ENCODE peak calls at places on chromosomes 11 and 22, in seven cellular contexts. F is stomach, U is left lung, S is ascending aorta, J is cardiac muscle cell, V is left ventricle myocardium inferior, N is PC-9. L is an unnamed sample. For H3K27me3, the result is how much of the 10 kb centered on the place peaks cover.

GRCh38 chr11:72338741-72339140 is 94.8 kb upstream of the PHOX2A start:
- DNase-seq in F (no peak), S (no peak), U (no peak), N (no peak), V (no peak), J (no peak), L (no peak)

GRCh38 chr22:19571207-19571795 is 47.1 kb upstream of the CLDN5 start:
- DNase-seq in V (no peak), J (peak), F (no peak), S (no peak), U (no peak), N (no peak), L (no peak)

GRCh38 chr11:79173615-79174014 is 267.2 kb downstream of the TENM4 start:
- DNase-seq in F (no peak), S (no peak), J (peak), V (no peak), N (no peak), U (no peak), L (peak)

GRCh38 chr11:70456921-70457532 is 58.7 kb downstream of the CTTN start:
- DNase-seq in N (no peak), U (no peak), V (no peak), S (no peak), F (no peak), J (peak), L (no peak)

GRCh38 chr22:28051091-28051786 is 132.2 kb upstream of the PITPNB start:
- DNase-seq in V (no peak), F (no peak), N (no peak), S (no peak), J (no peak), U (no peak), L (no peak)

GRCh38 chr11:101043940-101044339 is 85.7 kb downstream of the PGR start:
- DNase-seq in J (no peak), V (no peak), F (no peak), N (no peak), U (no peak), S (no peak), L (no peak)

GRCh38 chr11:3855808-3856491 is 486 bp downstream of the STIM1 start:
- DNase-seq in N (peak), U (peak), V (peak), S (peak), F (peak), J (no peak), L (no peak)

GRCh38 chr22:28129319-28129962 is 210.4 kb upstream of the PITPNB start:
- DNase-seq in U (peak), N (no peak), F (no peak), S (no peak), V (no peak), J (no peak), L (no peak)

GRCh38 chr11:98955551-98955950 is 65.2 kb upstream of the CNTN5 start:
- DNase-seq in J (no peak), F (no peak), U (no peak), N (no peak), V (no peak), S (no peak), L (no peak)

GRCh38 chr11:20035701-20036601 is 124.3 kb downstream of the DBX1 start:
- DNase-seq in F (no peak), V (no peak), N (peak), U (no peak), J (peak), S (no peak), L (no peak)

GRCh38 chr22:50244420-50245213 is at the start of gene TUBGCP6:
- DNase-seq in V (peak), N (peak), U (peak), F (peak), J (peak), S (peak), L (peak)

GRCh38 chr11:10770626-10771254 is 19.7 kb downstream of the CTR9 start:
- DNase-seq in V (peak), N (peak), S (no peak), J (peak), U (no peak), F (peak), L (peak)

GRCh38 chr22:49676230-49676629 is 151.4 kb downstream of the BRD1 start:
- DNase-seq in V (no peak), U (no peak), F (no peak), S (no peak), J (no peak), N (no peak), L (no peak)

GRCh38 chr11:108870373-108871020 is 205.6 kb downstream of the DDX10 start:
- DNase-seq in S (no peak), N (no peak), U (no peak), J (peak), V (no peak), F (no peak), L (no peak)

DNA sequence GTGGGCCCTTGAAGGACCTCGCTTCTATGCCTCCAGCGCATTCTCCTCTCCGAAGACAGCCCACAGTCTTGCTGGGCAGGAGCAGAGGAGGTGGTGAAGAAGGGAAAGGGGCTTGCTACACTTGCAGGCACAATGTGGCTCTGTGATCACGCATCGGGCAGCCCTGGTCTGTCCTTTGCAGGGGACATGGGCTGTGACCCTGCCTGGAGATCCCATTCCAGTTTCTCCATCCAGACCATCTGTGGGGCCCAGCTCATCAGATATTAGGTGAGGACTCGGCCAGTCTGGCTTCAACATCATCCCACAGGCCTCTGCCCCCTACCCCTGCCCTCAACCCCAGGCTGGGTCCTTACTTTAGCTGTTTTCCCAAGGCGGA is 786 bp downstream of the APOA1 start:
- DNase-seq in N (no peak), F (no peak), V (no peak), J (no peak), U (no peak), S (no peak), L (no peak)
- H3K27ac ChIP-seq in N (no peak), F (no peak), V (peak), J (peak), U (peak), S (peak), L (peak)

GRCh38 chr22:26674211-26675190 is 17.1 kb downstream of the MIAT start:
- DNase-seq in U (no peak), S (no peak), N (no peak), V (no peak), J (no peak), F (no peak), L (no peak)
- TF ChIP-seq CTCF in U (no peak), S (no peak), N (no peak), V (no peak), J (no peak), F (no peak), L (no peak)

GRCh38 chr11:43638717-43639116 is 41.8 kb upstream of the HSD17B12 start:
- DNase-seq in V (no peak), N (no peak), J (no peak), F (no peak), U (no peak), S (no peak), L (no peak)

GRCh38 chr11:43639224-43639623 is 41.3 kb upstream of the HSD17B12 start:
- DNase-seq in F (no peak), V (no peak), J (no peak), N (no peak), U (no peak), S (no peak), L (no peak)

GRCh38 chr11:43643898-43644625 is 36.5 kb upstream of the HSD17B12 start:
- DNase-seq in V (peak), S (peak), F (peak), N (peak), J (peak), U (peak), L (peak)

GRCh38 chr11:43644626-43645299 is 35.8 kb upstream of the HSD17B12 start:
- DNase-seq in F (no peak), J (peak), S (no peak), U (no peak), N (no peak), V (no peak), L (no peak)

GRCh38 chr11:43639920-43640319 is 40.6 kb upstream of the HSD17B12 start:
- DNase-seq in J (no peak), U (no peak), N (no peak), F (no peak), S (no peak), V (no peak), L (no peak)
- H3K27me3 ChIP-seq in J (under half), U (half or more), N (under half), F (under half), S (under half), V (half or more), L (under half)

GRCh38 chr11:95229199-95230053 is 1.6 kb downstream of the SESN3 start:
- DNase-seq in F (no peak), J (peak), V (no peak), N (no peak), U (no peak), S (no peak), L (no peak)
- H3K27ac ChIP-seq in F (peak), J (peak), V (peak), N (no peak), U (peak), S (no peak), L (peak)

DNA sequence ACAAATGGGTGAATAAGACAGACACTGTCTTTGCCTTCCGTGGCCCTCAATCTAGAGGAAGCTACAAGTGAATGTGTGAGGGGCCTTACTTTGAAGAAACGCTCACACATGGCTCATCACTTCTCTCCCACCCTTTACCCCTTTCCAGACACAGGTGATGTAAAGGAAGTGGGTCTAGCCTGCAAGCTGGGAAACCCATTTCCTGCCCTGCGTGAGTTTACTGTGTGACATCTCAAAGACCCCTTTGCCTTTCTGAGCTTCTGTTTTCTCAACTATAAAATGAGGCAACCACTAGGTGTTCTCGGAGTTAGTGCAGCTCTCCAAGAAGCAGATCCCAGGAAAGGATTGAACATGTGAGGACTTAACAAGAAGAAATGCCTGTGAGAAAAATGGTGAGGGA is 43.1 kb upstream of the LMO2 start:
- DNase-seq in F (no peak), U (no peak), N (no peak), J (no peak), S (no peak), V (no peak), L (no peak)
- TF ChIP-seq CTCF in F (no peak), U (no peak), N (no peak), J (no peak), S (no peak), V (no peak), L (no peak)

GRCh38 chr11:75238595-75239245 is 1.9 kb upstream of the TPBGL start:
- DNase-seq in F (peak), U (no peak), J (no peak), N (no peak), S (no peak), V (no peak), L (no peak)
- H3K27me3 ChIP-seq in F (under half), U (half or more), J (half or more), N (under half), S (under half), V (half or more), L (under half)

GRCh38 chr22:35971418-35972119 is 57.1 kb downstream of the RBFOX2 start:
- DNase-seq in V (no peak), N (no peak), J (peak), F (no peak), U (no peak), S (no peak), L (no peak)
- H3K27ac ChIP-seq in V (peak), N (no peak), J (peak), F (peak), U (peak), S (peak), L (no peak)

GRCh38 chr11:102367364-102367763 is 20.4 kb downstream of the BIRC2 start:
- DNase-seq in J (peak), F (no peak), U (no peak), N (no peak), S (no peak), V (no peak), L (no peak)
- TF ChIP-seq CTCF in J (peak), F (no peak), U (no peak), N (peak), S (peak), V (peak), L (peak)

GRCh38 chr11:64060263-64060860 is 24.6 kb downstream of the FLRT1 start:
- DNase-seq in S (no peak), U (no peak), N (no peak), J (no peak), V (no peak), F (no peak), L (no peak)
- H3K27me3 ChIP-seq in S (under half), U (under half), N (under half), J (under half), V (under half), F (under half), L (under half)

GRCh38 chr11:110299006-110299785 is 2.8 kb upstream of the RDX start:
- DNase-seq in J (no peak), V (no peak), F (no peak), U (no peak), N (peak), S (no peak), L (no peak)

GRCh38 chr11:110301577-110301976 is 5.2 kb upstream of the RDX start:
- DNase-seq in F (no peak), S (no peak), V (no peak), U (no peak), J (no peak), N (no peak), L (no peak)

GRCh38 chr11:110303414-110303826 is 7.0 kb upstream of the RDX start:
- DNase-seq in U (no peak), N (no peak), V (no peak), F (no peak), J (no peak), S (no peak), L (no peak)

GRCh38 chr11:110298298-110298765 is 1.9 kb upstream of the RDX start:
- DNase-seq in F (no peak), U (no peak), J (peak), N (peak), S (no peak), V (no peak), L (no peak)

GRCh38 chr11:110301032-110301431 is 4.6 kb upstream of the RDX start:
- DNase-seq in J (no peak), N (no peak), U (no peak), S (no peak), V (no peak), F (no peak), L (no peak)
- H3K27ac ChIP-seq in J (no peak), N (no peak), U (no peak), S (no peak), V (no peak), F (no peak), L (no peak)

L was measured in dorsolateral prefrontal cortex.